ENCODE peak calls at places on chromosomes 2 and 18, in ten cellular contexts. Y, F, K, A, H, M, N, B, I and P are unnamed samples.

GRCh38 chr2:159399716-159400525 is 113.4 kb upstream of the WDSUB1 start:
- DNase-seq in Y (no peak), F (no peak), K (no peak), A (no peak), H (no peak), M (peak; percentile 61), N (no peak), B (no peak), I (no peak), P (no peak)

GRCh38 chr2:129813404-129813803 is 166.1 kb upstream of the RAB6C start:
- DNase-seq in Y (no peak), F (no peak), K (no peak), A (no peak), H (no peak), M (no peak), N (no peak), B (no peak), I (no peak), P (no peak)

GRCh38 chr18:7566244-7566586 is 901 bp upstream of the PTPRM start:
- DNase-seq in Y (no peak), F (no peak), K (no peak), A (no peak), H (no peak), M (no peak), N (no peak), B (no peak), I (no peak), P (no peak)

GRCh38 chr2:46392561-46393351 is 86.6 kb upstream of the TMEM247 start:
- DNase-seq in Y (no peak), F (no peak), K (no peak), A (no peak), H (no peak), M (no peak), N (no peak), B (no peak), I (no peak), P (no peak)

GRCh38 chr2:130896813-130897212 is 60.1 kb downstream of the ARHGEF4 start:
- DNase-seq in Y (no peak), F (no peak), K (no peak), A (no peak), H (no peak), M (no peak), N (no peak), B (no peak), I (no peak), P (no peak)

GRCh38 chr18:48944634-48945033 is 6.1 kb downstream of the SMAD7 start:
- DNase-seq in Y (peak; percentile 60), F (no peak), K (no peak), A (no peak), H (no peak), M (peak; percentile 25), N (no peak), B (no peak), I (no peak), P (no peak)

GRCh38 chr2:36329251-36329650 is 26.3 kb upstream of the CRIM1 start:
- DNase-seq in Y (no peak), F (no peak), K (no peak), A (no peak), H (no peak), M (no peak), N (no peak), B (no peak), I (no peak), P (no peak)

GRCh38 chr18:61683856-61684255 is 209.0 kb downstream of the RNF152 start:
- DNase-seq in Y (no peak), F (no peak), K (no peak), A (no peak), H (peak; percentile 43), M (no peak), N (no peak), B (no peak), I (no peak), P (no peak)

GRCh38 chr2:32882911-32883810 is 63.6 kb upstream of the LTBP1 start:
- DNase-seq in Y (no peak), F (no peak), K (no peak), A (no peak), H (no peak), M (no peak), N (no peak), B (no peak), I (no peak), P (no peak)

GRCh38 chr18:25921677-25922421 is 168.6 kb downstream of the SS18 start:
- DNase-seq in Y (no peak), F (peak; percentile 47), K (no peak), A (peak; percentile 31), H (peak; percentile 64), M (peak; percentile 67), N (no peak), B (no peak), I (peak; percentile 62), P (no peak)

GRCh38 chr18:65523461-65523860 is 227.4 kb upstream of the CDH7 start:
- DNase-seq in Y (no peak), F (no peak), K (no peak), A (no peak), H (no peak), M (no peak), N (no peak), B (no peak), I (no peak), P (no peak)

GRCh38 chr2:98606431-98606830 is 1.9 kb downstream of the COA5 start:
- DNase-seq in Y (no peak), F (no peak), K (no peak), A (no peak), H (no peak), M (no peak), N (no peak), B (no peak), I (no peak), P (no peak)

GRCh38 chr2:98608962-98609604 is 694 bp downstream of the UNC50 start:
- DNase-seq in Y (peak; percentile 74), F (peak; percentile 38), K (peak; percentile 65), A (no peak), H (no peak), M (peak; percentile 12), N (peak; percentile 81), B (no peak), I (peak; percentile 29), P (peak; percentile 85)

GRCh38 chr2:98607104-98607503 is 1.2 kb downstream of the COA5 start:
- DNase-seq in Y (no peak), F (no peak), K (no peak), A (no peak), H (no peak), M (no peak), N (no peak), B (no peak), I (no peak), P (peak; percentile 47)

GRCh38 chr2:98607741-98608117 is 583 bp downstream of the COA5 start:
- DNase-seq in Y (no peak), F (no peak), K (no peak), A (no peak), H (no peak), M (no peak), N (no peak), B (no peak), I (no peak), P (no peak)

GRCh38 chr2:98608118-98608961 is at the start of the genes COA5 and UNC50:
- DNase-seq in Y (peak; percentile 96), F (peak; percentile 89), K (peak; percentile 95), A (peak; percentile 90), H (peak; percentile 89), M (peak; percentile 93), N (peak; percentile 97), B (peak; percentile 95), I (peak; percentile 90), P (peak; percentile 98)
- TF ChIP-seq CTCF in Y (peak; percentile 10), F (no peak), K (no peak), A (no peak), H (no peak), M (no peak), N (no peak), B (no peak), I (peak; percentile 12), P (no peak)

DNA sequence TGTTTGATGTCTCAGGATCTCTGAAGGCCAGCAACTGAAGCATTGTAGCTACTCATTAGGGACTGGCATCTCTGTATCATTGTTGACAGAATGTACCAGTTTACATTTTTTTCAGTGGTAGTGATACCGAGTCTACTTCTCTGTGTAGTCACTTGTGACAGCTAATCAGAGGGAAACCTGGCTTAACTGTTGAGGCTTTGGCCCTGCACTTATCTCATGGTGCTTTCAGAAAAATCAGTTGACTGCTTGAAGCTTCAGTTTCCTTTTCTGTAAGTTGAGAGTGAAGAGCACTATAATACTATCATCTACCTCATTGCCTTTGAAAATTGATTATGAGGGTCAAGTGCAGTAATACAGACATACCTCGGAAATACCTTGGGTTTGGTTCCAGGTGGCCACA is 90.0 kb downstream of the COMMD1 start:
- DNase-seq in Y (no peak), F (no peak), K (no peak), A (no peak), H (no peak), M (no peak), N (no peak), B (no peak), I (no peak), P (no peak)
- TF ChIP-seq CTCF in Y (no peak), F (no peak), K (no peak), A (no peak), H (no peak), M (no peak), N (no peak), B (no peak), I (no peak), P (no peak)

DNA sequence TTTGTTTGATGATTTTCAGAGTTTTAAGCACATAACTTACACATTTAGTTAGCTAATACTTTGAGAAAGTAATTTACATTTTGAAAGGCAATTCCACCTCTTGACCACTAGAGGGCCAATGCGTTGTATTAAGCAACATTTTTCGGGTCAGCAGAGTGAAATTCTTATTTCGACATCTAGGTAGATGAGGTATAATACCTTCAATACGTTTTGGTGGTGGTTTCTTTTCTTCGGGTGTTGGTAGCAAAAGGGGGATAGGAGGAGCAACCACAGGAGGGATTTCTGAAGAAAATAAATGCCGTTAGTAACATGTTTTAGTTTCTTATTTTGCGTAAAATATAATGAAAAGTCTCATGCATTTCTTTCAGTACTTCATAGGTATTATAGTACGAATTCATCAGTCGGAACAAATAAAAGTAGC is 106.3 kb downstream of the TTN start:
- DNase-seq in Y (no peak), F (no peak), K (no peak), A (no peak), H (peak; percentile 10), M (peak; percentile 48), N (no peak), B (no peak), I (no peak), P (no peak)
- TF ChIP-seq CTCF in Y (peak; percentile 84), F (peak; percentile 66), K (peak; percentile 85), A (peak; percentile 73), H (peak; percentile 53), M (peak; percentile 83), N (peak; percentile 68), B (peak; percentile 79), I (peak; percentile 97), P (peak; percentile 78)

GRCh38 chr2:115738138-115738537 is 1295.7 kb downstream of the DPP10 start:
- DNase-seq in Y (no peak), F (no peak), K (no peak), A (no peak), H (no peak), M (no peak), N (no peak), B (no peak), I (no peak), P (no peak)

DNA sequence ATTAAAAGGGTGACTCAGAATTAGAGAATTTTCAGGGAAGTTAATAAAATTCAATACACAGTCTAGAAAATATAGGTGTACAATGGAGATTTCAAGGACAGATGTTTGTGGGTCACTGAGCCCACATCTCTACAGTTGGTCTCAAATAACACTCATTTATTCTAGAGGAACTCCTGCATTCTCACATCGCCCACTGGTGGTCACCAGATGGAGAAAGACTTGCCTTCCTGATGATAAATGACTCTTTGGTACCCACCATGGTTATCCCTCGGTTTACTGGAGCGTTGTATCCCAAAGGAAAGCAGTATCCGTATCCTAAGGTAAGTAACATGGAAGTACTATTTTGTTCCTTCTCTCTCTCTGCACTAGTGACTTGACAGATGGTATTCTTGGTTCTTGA is 1297.1 kb downstream of the DPP10 start:
- DNase-seq in Y (no peak), F (peak; percentile 13), K (no peak), A (no peak), H (no peak), M (no peak), N (no peak), B (no peak), I (peak; percentile 7), P (no peak)
- TF ChIP-seq CTCF in Y (no peak), F (peak; percentile 19), K (no peak), A (no peak), H (peak; percentile 46), M (no peak), N (no peak), B (no peak), I (no peak), P (no peak)